ENCODE peak calls at places on chromosomes 11 and 22, in nine cellular contexts. One of them, this sample, is unnamed.
A peak's percentile ranks its signal among the peaks of the same experiment; 100 is the strongest.

GRCh38 chr11:73173755-73174494 is 31.8 kb upstream of the FCHSD2 start:
- DNase-seq in NCI-H1105 treated with DMSO at 0.1 percent for 48 hours: no peak
- DNase-seq in upper lobe of left lung: no peak
- DNase-seq in caudate nucleus: no peak
- DNase-seq in mucosa of descending colon: peak; percentile 58
- DNase-seq in astrocyte of the spinal cord: no peak
- DNase-seq in GM13977: no peak
- DNase-seq in endothelial cell: no peak
- DNase-seq in activated CD4-positive, alpha-beta T cell treated with anti-CD3 and anti-CD28 coated beads, Interleukin-2, amount 50 U/mL, for 1 hour: no peak
- DNase-seq in this sample: no peak

GRCh38 chr11:70816156-70816678 is 417.9 kb downstream of the CTTN start:
- DNase-seq in caudate nucleus: no peak
- DNase-seq in astrocyte of the spinal cord: no peak
- DNase-seq in NCI-H1105 treated with DMSO at 0.1 percent for 48 hours: no peak
- DNase-seq in GM13977: no peak
- DNase-seq in activated CD4-positive, alpha-beta T cell treated with anti-CD3 and anti-CD28 coated beads, Interleukin-2, amount 50 U/mL, for 1 hour: no peak
- DNase-seq in endothelial cell: no peak
- DNase-seq in mucosa of descending colon: no peak
- DNase-seq in upper lobe of left lung: no peak
- DNase-seq in this sample: no peak

GRCh38 chr11:40290031-40290650 is 1169.3 kb downstream of the LRRC4C start:
- DNase-seq in caudate nucleus: no peak
- DNase-seq in mucosa of descending colon: no peak
- DNase-seq in upper lobe of left lung: no peak
- DNase-seq in activated CD4-positive, alpha-beta T cell treated with anti-CD3 and anti-CD28 coated beads, Interleukin-2, amount 50 U/mL, for 1 hour: no peak
- DNase-seq in NCI-H1105 treated with DMSO at 0.1 percent for 48 hours: no peak
- DNase-seq in endothelial cell: no peak
- DNase-seq in GM13977: no peak
- DNase-seq in astrocyte of the spinal cord: peak; percentile 64
- DNase-seq in this sample: no peak

GRCh38 chr22:41003041-41003440 is 51.9 kb downstream of the RBX1 start:
- DNase-seq in astrocyte of the spinal cord: no peak
- DNase-seq in mucosa of descending colon: no peak
- DNase-seq in NCI-H1105 treated with DMSO at 0.1 percent for 48 hours: no peak
- DNase-seq in endothelial cell: peak; percentile 25
- DNase-seq in caudate nucleus: no peak
- DNase-seq in upper lobe of left lung: peak; percentile 58
- DNase-seq in activated CD4-positive, alpha-beta T cell treated with anti-CD3 and anti-CD28 coated beads, Interleukin-2, amount 50 U/mL, for 1 hour: no peak
- DNase-seq in GM13977: no peak
- DNase-seq in this sample: no peak

GRCh38 chr11:2934611-2935239 is 5.5 kb upstream of the PHLDA2 start:
- DNase-seq in mucosa of descending colon: no peak
- DNase-seq in astrocyte of the spinal cord: no peak
- DNase-seq in NCI-H1105 treated with DMSO at 0.1 percent for 48 hours: no peak
- DNase-seq in activated CD4-positive, alpha-beta T cell treated with anti-CD3 and anti-CD28 coated beads, Interleukin-2, amount 50 U/mL, for 1 hour: no peak
- DNase-seq in GM13977: no peak
- DNase-seq in caudate nucleus: no peak
- DNase-seq in endothelial cell: no peak
- DNase-seq in upper lobe of left lung: peak; percentile 16
- DNase-seq in this sample: no peak

GRCh38 chr11:132238331-132238730 is 867.9 kb downstream of the NTM start:
- DNase-seq in NCI-H1105 treated with DMSO at 0.1 percent for 48 hours: no peak
- DNase-seq in astrocyte of the spinal cord: no peak
- DNase-seq in endothelial cell: no peak
- DNase-seq in upper lobe of left lung: no peak
- DNase-seq in caudate nucleus: no peak
- DNase-seq in mucosa of descending colon: no peak
- DNase-seq in GM13977: no peak
- DNase-seq in activated CD4-positive, alpha-beta T cell treated with anti-CD3 and anti-CD28 coated beads, Interleukin-2, amount 50 U/mL, for 1 hour: no peak
- DNase-seq in this sample: no peak

GRCh38 chr11:12066799-12067508 is 43.4 kb upstream of the MICAL2 start:
- DNase-seq in caudate nucleus: no peak
- DNase-seq in NCI-H1105 treated with DMSO at 0.1 percent for 48 hours: no peak
- DNase-seq in upper lobe of left lung: peak; percentile 84
- DNase-seq in activated CD4-positive, alpha-beta T cell treated with anti-CD3 and anti-CD28 coated beads, Interleukin-2, amount 50 U/mL, for 1 hour: no peak
- DNase-seq in endothelial cell: no peak
- DNase-seq in astrocyte of the spinal cord: peak; percentile 66
- DNase-seq in GM13977: no peak
- DNase-seq in mucosa of descending colon: peak; percentile 49
- DNase-seq in this sample: no peak

GRCh38 chr11:135074397-135074998 is 662.5 kb upstream of the B3GAT1 start:
- DNase-seq in GM13977: no peak
- DNase-seq in endothelial cell: no peak
- DNase-seq in mucosa of descending colon: no peak
- DNase-seq in upper lobe of left lung: no peak
- DNase-seq in caudate nucleus: no peak
- DNase-seq in activated CD4-positive, alpha-beta T cell treated with anti-CD3 and anti-CD28 coated beads, Interleukin-2, amount 50 U/mL, for 1 hour: no peak
- DNase-seq in astrocyte of the spinal cord: no peak
- DNase-seq in NCI-H1105 treated with DMSO at 0.1 percent for 48 hours: peak; percentile 37
- DNase-seq in this sample: no peak

GRCh38 chr11:29629281-29629680 is 387.5 kb downstream of the KCNA4 start:
- DNase-seq in astrocyte of the spinal cord: peak; percentile 63
- DNase-seq in endothelial cell: no peak
- DNase-seq in activated CD4-positive, alpha-beta T cell treated with anti-CD3 and anti-CD28 coated beads, Interleukin-2, amount 50 U/mL, for 1 hour: no peak
- DNase-seq in upper lobe of left lung: no peak
- DNase-seq in mucosa of descending colon: no peak
- DNase-seq in GM13977: no peak
- DNase-seq in NCI-H1105 treated with DMSO at 0.1 percent for 48 hours: no peak
- DNase-seq in caudate nucleus: no peak
- DNase-seq in this sample: no peak

GRCh38 chr11:1292644-1293618 is 16.5 kb downstream of the TOLLIP start:
- DNase-seq in activated CD4-positive, alpha-beta T cell treated with anti-CD3 and anti-CD28 coated beads, Interleukin-2, amount 50 U/mL, for 1 hour: no peak
- DNase-seq in mucosa of descending colon: no peak
- DNase-seq in NCI-H1105 treated with DMSO at 0.1 percent for 48 hours: no peak
- DNase-seq in upper lobe of left lung: no peak
- DNase-seq in astrocyte of the spinal cord: no peak
- DNase-seq in caudate nucleus: no peak
- DNase-seq in endothelial cell: no peak
- DNase-seq in GM13977: no peak
- DNase-seq in this sample: no peak

GRCh38 chr11:65315204-65315865 is 669 bp downstream of the CDC42EP2 start:
- DNase-seq in activated CD4-positive, alpha-beta T cell treated with anti-CD3 and anti-CD28 coated beads, Interleukin-2, amount 50 U/mL, for 1 hour: peak; percentile 77
- DNase-seq in astrocyte of the spinal cord: peak; percentile 76
- DNase-seq in endothelial cell: peak; percentile 98
- DNase-seq in upper lobe of left lung: peak; percentile 77
- DNase-seq in GM13977: peak; percentile 87
- DNase-seq in caudate nucleus: peak; percentile 44
- DNase-seq in NCI-H1105 treated with DMSO at 0.1 percent for 48 hours: peak; percentile 78
- DNase-seq in mucosa of descending colon: peak; percentile 92
- DNase-seq in this sample: no peak

GRCh38 chr11:38256436-38256835 is 1658.4 kb upstream of the RAG2 start:
- DNase-seq in mucosa of descending colon: no peak
- DNase-seq in caudate nucleus: no peak
- DNase-seq in NCI-H1105 treated with DMSO at 0.1 percent for 48 hours: no peak
- DNase-seq in GM13977: no peak
- DNase-seq in activated CD4-positive, alpha-beta T cell treated with anti-CD3 and anti-CD28 coated beads, Interleukin-2, amount 50 U/mL, for 1 hour: no peak
- DNase-seq in astrocyte of the spinal cord: no peak
- DNase-seq in endothelial cell: no peak
- DNase-seq in upper lobe of left lung: no peak
- DNase-seq in this sample: no peak

GRCh38 chr11:62665630-62666258 is 632 bp downstream of the CSKMT start:
- DNase-seq in upper lobe of left lung: peak; percentile 46
- DNase-seq in activated CD4-positive, alpha-beta T cell treated with anti-CD3 and anti-CD28 coated beads, Interleukin-2, amount 50 U/mL, for 1 hour: peak; percentile 57
- DNase-seq in endothelial cell: peak; percentile 52
- DNase-seq in mucosa of descending colon: peak; percentile 63
- DNase-seq in GM13977: no peak
- DNase-seq in astrocyte of the spinal cord: peak; percentile 77
- DNase-seq in caudate nucleus: peak; percentile 51
- DNase-seq in NCI-H1105 treated with DMSO at 0.1 percent for 48 hours: no peak
- DNase-seq in this sample: no peak

GRCh38 chr11:3626250-3626960 is 15.4 kb downstream of the ART5 start:
- DNase-seq in upper lobe of left lung: peak; percentile 75
- DNase-seq in endothelial cell: no peak
- DNase-seq in mucosa of descending colon: peak; percentile 41
- DNase-seq in GM13977: no peak
- DNase-seq in astrocyte of the spinal cord: no peak
- DNase-seq in NCI-H1105 treated with DMSO at 0.1 percent for 48 hours: no peak
- DNase-seq in caudate nucleus: no peak
- DNase-seq in activated CD4-positive, alpha-beta T cell treated with anti-CD3 and anti-CD28 coated beads, Interleukin-2, amount 50 U/mL, for 1 hour: no peak
- DNase-seq in this sample: no peak

GRCh38 chr11:125091247-125091876 is 20.1 kb downstream of the TMEM218 start:
- DNase-seq in GM13977: no peak
- DNase-seq in activated CD4-positive, alpha-beta T cell treated with anti-CD3 and anti-CD28 coated beads, Interleukin-2, amount 50 U/mL, for 1 hour: no peak
- DNase-seq in endothelial cell: peak; percentile 49
- DNase-seq in astrocyte of the spinal cord: peak; percentile 83
- DNase-seq in mucosa of descending colon: no peak
- DNase-seq in NCI-H1105 treated with DMSO at 0.1 percent for 48 hours: peak; percentile 73
- DNase-seq in upper lobe of left lung: no peak
- DNase-seq in caudate nucleus: no peak
- DNase-seq in this sample: no peak

GRCh38 chr11:69166186-69167115 is 10.7 kb downstream of the SMIM38 start:
- DNase-seq in activated CD4-positive, alpha-beta T cell treated with anti-CD3 and anti-CD28 coated beads, Interleukin-2, amount 50 U/mL, for 1 hour: no peak
- DNase-seq in upper lobe of left lung: peak; percentile 39
- DNase-seq in caudate nucleus: no peak
- DNase-seq in astrocyte of the spinal cord: peak; percentile 93
- DNase-seq in mucosa of descending colon: no peak
- DNase-seq in NCI-H1105 treated with DMSO at 0.1 percent for 48 hours: no peak
- DNase-seq in endothelial cell: no peak
- DNase-seq in GM13977: peak; percentile 90
- DNase-seq in this sample: peak; percentile 2

GRCh38 chr11:73404048-73404447 is 27.8 kb downstream of the RELT start:
- DNase-seq in GM13977: no peak
- DNase-seq in astrocyte of the spinal cord: peak; percentile 29
- DNase-seq in mucosa of descending colon: peak; percentile 48
- DNase-seq in endothelial cell: peak; percentile 72
- DNase-seq in upper lobe of left lung: peak; percentile 78
- DNase-seq in caudate nucleus: no peak
- DNase-seq in NCI-H1105 treated with DMSO at 0.1 percent for 48 hours: peak; percentile 12
- DNase-seq in activated CD4-positive, alpha-beta T cell treated with anti-CD3 and anti-CD28 coated beads, Interleukin-2, amount 50 U/mL, for 1 hour: no peak
- DNase-seq in this sample: peak; percentile 21

GRCh38 chr11:59097113-59097708 is 9.8 kb upstream of the FAM111B start:
- DNase-seq in caudate nucleus: no peak
- DNase-seq in mucosa of descending colon: peak; percentile 89
- DNase-seq in astrocyte of the spinal cord: peak; percentile 46
- DNase-seq in activated CD4-positive, alpha-beta T cell treated with anti-CD3 and anti-CD28 coated beads, Interleukin-2, amount 50 U/mL, for 1 hour: peak; percentile 68
- DNase-seq in NCI-H1105 treated with DMSO at 0.1 percent for 48 hours: peak; percentile 26
- DNase-seq in endothelial cell: peak; percentile 65
- DNase-seq in upper lobe of left lung: peak; percentile 44
- DNase-seq in GM13977: no peak
- DNase-seq in this sample: no peak

GRCh38 chr11:91997178-91997577 is 227.4 kb upstream of the FAT3 start:
- DNase-seq in mucosa of descending colon: no peak
- DNase-seq in GM13977: no peak
- DNase-seq in endothelial cell: no peak
- DNase-seq in astrocyte of the spinal cord: no peak
- DNase-seq in caudate nucleus: no peak
- DNase-seq in NCI-H1105 treated with DMSO at 0.1 percent for 48 hours: no peak
- DNase-seq in activated CD4-positive, alpha-beta T cell treated with anti-CD3 and anti-CD28 coated beads, Interleukin-2, amount 50 U/mL, for 1 hour: no peak
- DNase-seq in upper lobe of left lung: no peak
- DNase-seq in this sample: no peak

GRCh38 chr22:46694423-46695170 is 43.5 kb downstream of the CERK start:
- DNase-seq in astrocyte of the spinal cord: no peak
- DNase-seq in caudate nucleus: no peak
- DNase-seq in upper lobe of left lung: no peak
- DNase-seq in mucosa of descending colon: no peak
- DNase-seq in endothelial cell: no peak
- DNase-seq in activated CD4-positive, alpha-beta T cell treated with anti-CD3 and anti-CD28 coated beads, Interleukin-2, amount 50 U/mL, for 1 hour: no peak
- DNase-seq in GM13977: no peak
- DNase-seq in NCI-H1105 treated with DMSO at 0.1 percent for 48 hours: no peak
- DNase-seq in this sample: no peak

GRCh38 chr11:61787928-61788491 is 4.4 kb downstream of the TMEM258 start:
- DNase-seq in upper lobe of left lung: no peak
- DNase-seq in GM13977: peak; percentile 35
- DNase-seq in mucosa of descending colon: peak; percentile 65
- DNase-seq in activated CD4-positive, alpha-beta T cell treated with anti-CD3 and anti-CD28 coated beads, Interleukin-2, amount 50 U/mL, for 1 hour: no peak
- DNase-seq in NCI-H1105 treated with DMSO at 0.1 percent for 48 hours: peak; percentile 4
- DNase-seq in endothelial cell: peak; percentile 53
- DNase-seq in caudate nucleus: no peak
- DNase-seq in astrocyte of the spinal cord: peak; percentile 65
- DNase-seq in this sample: no peak

GRCh38 chr22:20237480-20238440 is 30.4 kb downstream of the RTN4R start:
- DNase-seq in caudate nucleus: no peak
- DNase-seq in astrocyte of the spinal cord: no peak
- DNase-seq in endothelial cell: no peak
- DNase-seq in GM13977: no peak
- DNase-seq in activated CD4-positive, alpha-beta T cell treated with anti-CD3 and anti-CD28 coated beads, Interleukin-2, amount 50 U/mL, for 1 hour: peak; percentile 35
- DNase-seq in upper lobe of left lung: no peak
- DNase-seq in NCI-H1105 treated with DMSO at 0.1 percent for 48 hours: no peak
- DNase-seq in mucosa of descending colon: no peak
- DNase-seq in this sample: no peak

GRCh38 chr11:119806064-119806915 is 77.3 kb upstream of the NECTIN1 start:
- DNase-seq in astrocyte of the spinal cord: no peak
- DNase-seq in upper lobe of left lung: no peak
- DNase-seq in mucosa of descending colon: peak; percentile 53
- DNase-seq in activated CD4-positive, alpha-beta T cell treated with anti-CD3 and anti-CD28 coated beads, Interleukin-2, amount 50 U/mL, for 1 hour: no peak
- DNase-seq in NCI-H1105 treated with DMSO at 0.1 percent for 48 hours: no peak
- DNase-seq in GM13977: no peak
- DNase-seq in caudate nucleus: no peak
- DNase-seq in endothelial cell: no peak
- DNase-seq in this sample: no peak

GRCh38 chr22:36405671-36406070 is 17.9 kb upstream of the MYH9 start:
- DNase-seq in astrocyte of the spinal cord: no peak
- DNase-seq in caudate nucleus: no peak
- DNase-seq in NCI-H1105 treated with DMSO at 0.1 percent for 48 hours: no peak
- DNase-seq in GM13977: no peak
- DNase-seq in endothelial cell: no peak
- DNase-seq in activated CD4-positive, alpha-beta T cell treated with anti-CD3 and anti-CD28 coated beads, Interleukin-2, amount 50 U/mL, for 1 hour: peak; percentile 43
- DNase-seq in mucosa of descending colon: no peak
- DNase-seq in upper lobe of left lung: peak; percentile 92
- DNase-seq in this sample: no peak

GRCh38 chr11:15819679-15820286 is 536.6 kb downstream of the SOX6 start:
- DNase-seq in mucosa of descending colon: peak; percentile 80
- DNase-seq in caudate nucleus: peak; percentile 46
- DNase-seq in astrocyte of the spinal cord: peak; percentile 39
- DNase-seq in endothelial cell: peak; percentile 74
- DNase-seq in GM13977: peak; percentile 34
- DNase-seq in NCI-H1105 treated with DMSO at 0.1 percent for 48 hours: no peak
- DNase-seq in upper lobe of left lung: peak; percentile 74
- DNase-seq in activated CD4-positive, alpha-beta T cell treated with anti-CD3 and anti-CD28 coated beads, Interleukin-2, amount 50 U/mL, for 1 hour: peak; percentile 3
- DNase-seq in this sample: no peak

GRCh38 chr11:101429708-101430107 is 154.1 kb downstream of the TRPC6 start:
- DNase-seq in upper lobe of left lung: no peak
- DNase-seq in activated CD4-positive, alpha-beta T cell treated with anti-CD3 and anti-CD28 coated beads, Interleukin-2, amount 50 U/mL, for 1 hour: no peak
- DNase-seq in GM13977: no peak
- DNase-seq in astrocyte of the spinal cord: no peak
- DNase-seq in NCI-H1105 treated with DMSO at 0.1 percent for 48 hours: no peak
- DNase-seq in caudate nucleus: no peak
- DNase-seq in mucosa of descending colon: peak; percentile 17
- DNase-seq in endothelial cell: no peak
- DNase-seq in this sample: no peak

GRCh38 chr11:2178906-2179494 is 7.4 kb upstream of the TH start:
- DNase-seq in activated CD4-positive, alpha-beta T cell treated with anti-CD3 and anti-CD28 coated beads, Interleukin-2, amount 50 U/mL, for 1 hour: no peak
- DNase-seq in mucosa of descending colon: no peak
- DNase-seq in caudate nucleus: no peak
- DNase-seq in GM13977: no peak
- DNase-seq in endothelial cell: no peak
- DNase-seq in astrocyte of the spinal cord: peak; percentile 57
- DNase-seq in NCI-H1105 treated with DMSO at 0.1 percent for 48 hours: no peak
- DNase-seq in upper lobe of left lung: no peak
- DNase-seq in this sample: no peak

GRCh38 chr11:75143420-75143731 is 7.5 kb upstream of the SLCO2B1 start:
- DNase-seq in activated CD4-positive, alpha-beta T cell treated with anti-CD3 and anti-CD28 coated beads, Interleukin-2, amount 50 U/mL, for 1 hour: no peak
- DNase-seq in GM13977: no peak
- DNase-seq in mucosa of descending colon: no peak
- DNase-seq in caudate nucleus: no peak
- DNase-seq in NCI-H1105 treated with DMSO at 0.1 percent for 48 hours: no peak
- DNase-seq in endothelial cell: no peak
- DNase-seq in astrocyte of the spinal cord: no peak
- DNase-seq in upper lobe of left lung: no peak
- DNase-seq in this sample: no peak

GRCh38 chr11:118705111-118705741 is 25.8 kb upstream of the TREH start:
- DNase-seq in mucosa of descending colon: peak; percentile 21
- DNase-seq in NCI-H1105 treated with DMSO at 0.1 percent for 48 hours: no peak
- DNase-seq in endothelial cell: no peak
- DNase-seq in activated CD4-positive, alpha-beta T cell treated with anti-CD3 and anti-CD28 coated beads, Interleukin-2, amount 50 U/mL, for 1 hour: peak; percentile 34
- DNase-seq in caudate nucleus: no peak
- DNase-seq in upper lobe of left lung: peak; percentile 58
- DNase-seq in GM13977: no peak
- DNase-seq in astrocyte of the spinal cord: no peak
- DNase-seq in this sample: no peak

GRCh38 chr11:121453589-121454299 is 977 bp upstream of the SORL1-AS1 start:
- DNase-seq in mucosa of descending colon: no peak
- DNase-seq in astrocyte of the spinal cord: no peak
- DNase-seq in activated CD4-positive, alpha-beta T cell treated with anti-CD3 and anti-CD28 coated beads, Interleukin-2, amount 50 U/mL, for 1 hour: no peak
- DNase-seq in endothelial cell: no peak
- DNase-seq in caudate nucleus: no peak
- DNase-seq in NCI-H1105 treated with DMSO at 0.1 percent for 48 hours: no peak
- DNase-seq in upper lobe of left lung: no peak
- DNase-seq in GM13977: no peak
- DNase-seq in this sample: no peak

GRCh38 chr11:73176145-73176891 is 34.2 kb upstream of the FCHSD2 start:
- DNase-seq in NCI-H1105 treated with DMSO at 0.1 percent for 48 hours: no peak
- DNase-seq in astrocyte of the spinal cord: no peak
- DNase-seq in endothelial cell: no peak
- DNase-seq in mucosa of descending colon: no peak
- DNase-seq in caudate nucleus: no peak
- DNase-seq in upper lobe of left lung: no peak
- DNase-seq in GM13977: no peak
- DNase-seq in activated CD4-positive, alpha-beta T cell treated with anti-CD3 and anti-CD28 coated beads, Interleukin-2, amount 50 U/mL, for 1 hour: no peak
- DNase-seq in this sample: no peak

This sample was measured in DMS 273 treated with DMSO at 0.1 percent for 48 hours.